ENCODE peak calls at places on chromosomes 12 and 14, in seven cellular contexts. S is esophagus muscularis mucosa; D is CD8-positive, alpha-beta T cell; M is endodermal cell; R is HFFc6; Y is GM10248; E is uterus. V is an unnamed sample.

GRCh38 chr14:102097441-102098135 is 10.7 kb upstream of the HSP90AA1 start:
- DNase-seq in S (no peak), D (no peak), M (peak; percentile 77), R (no peak), Y (no peak), E (no peak), V (no peak)

GRCh38 chr12:52581066-52581465 is 7.4 kb upstream of the KRT74 start:
- DNase-seq in S (no peak), D (no peak), M (no peak), R (no peak), Y (no peak), E (no peak), V (no peak)

GRCh38 chr14:88929656-88930436 is 105.4 kb downstream of the TTC8 start:
- DNase-seq in S (no peak), D (no peak), M (peak; percentile 63), R (no peak), Y (no peak), E (no peak), V (no peak)

GRCh38 chr12:106522708-106523107 is 60.1 kb upstream of the RFX4 start:
- DNase-seq in S (peak; percentile 50), D (no peak), M (no peak), R (no peak), Y (no peak), E (no peak), V (no peak)

GRCh38 chr12:47280543-47281330 is 201.0 kb upstream of the AMIGO2 start:
- DNase-seq in S (no peak), D (no peak), M (no peak), R (no peak), Y (no peak), E (no peak), V (no peak)

GRCh38 chr14:101840649-101841365 is 79.3 kb downstream of the PPP2R5C start:
- DNase-seq in S (no peak), D (no peak), M (no peak), R (no peak), Y (no peak), E (no peak), V (no peak)

GRCh38 chr12:110680032-110680431 is 8.9 kb downstream of the HVCN1 start:
- DNase-seq in S (no peak), D (no peak), M (no peak), R (no peak), Y (no peak), E (no peak), V (no peak)

GRCh38 chr14:35374273-35374681 is 30.3 kb downstream of the NFKBIA start:
- DNase-seq in S (no peak), D (no peak), M (no peak), R (peak; percentile 94), Y (no peak), E (peak; percentile 75), V (no peak)

GRCh38 chr14:32545109-32545857 is 216.2 kb downstream of the AKAP6 start:
- DNase-seq in S (no peak), D (no peak), M (no peak), R (no peak), Y (no peak), E (no peak), V (no peak)

GRCh38 chr14:31949709-31950108 is 127.4 kb upstream of the ARHGAP5 start:
- DNase-seq in S (no peak), D (no peak), M (no peak), R (peak; percentile 16), Y (no peak), E (no peak), V (no peak)

GRCh38 chr12:108599948-108600701 is 2.2 kb upstream of the TMEM119 start:
- DNase-seq in S (no peak), D (no peak), M (no peak), R (no peak), Y (no peak), E (no peak), V (no peak)
- TF ChIP-seq CTCF in S (no peak), D (no peak), M (peak; percentile 40), R (no peak), Y (no peak), E (no peak), V (no peak)

GRCh38 chr14:30680036-30680435 is 57.9 kb downstream of the SCFD1 start:
- DNase-seq in S (no peak), D (no peak), M (no peak), R (no peak), Y (no peak), E (no peak), V (no peak)

GRCh38 chr14:30679032-30679431 is 56.9 kb downstream of the SCFD1 start:
- DNase-seq in S (no peak), D (no peak), M (no peak), R (no peak), Y (no peak), E (no peak), V (no peak)

GRCh38 chr14:30681752-30682355 is 59.7 kb downstream of the SCFD1 start:
- DNase-seq in S (no peak), D (no peak), M (no peak), R (no peak), Y (no peak), E (no peak), V (no peak)
- TF ChIP-seq CTCF in S (no peak), D (peak; percentile 36), M (peak; percentile 81), R (peak; percentile 76), Y (peak; percentile 19), E (no peak), V (no peak)

GRCh38 chr12:115620816-115621215 is 656.7 kb downstream of the MED13L start:
- DNase-seq in S (no peak), D (no peak), M (no peak), R (no peak), Y (no peak), E (no peak), V (no peak)
- TF ChIP-seq CTCF in S (no peak), D (no peak), M (no peak), R (no peak), Y (no peak), E (no peak), V (no peak)

DNA sequence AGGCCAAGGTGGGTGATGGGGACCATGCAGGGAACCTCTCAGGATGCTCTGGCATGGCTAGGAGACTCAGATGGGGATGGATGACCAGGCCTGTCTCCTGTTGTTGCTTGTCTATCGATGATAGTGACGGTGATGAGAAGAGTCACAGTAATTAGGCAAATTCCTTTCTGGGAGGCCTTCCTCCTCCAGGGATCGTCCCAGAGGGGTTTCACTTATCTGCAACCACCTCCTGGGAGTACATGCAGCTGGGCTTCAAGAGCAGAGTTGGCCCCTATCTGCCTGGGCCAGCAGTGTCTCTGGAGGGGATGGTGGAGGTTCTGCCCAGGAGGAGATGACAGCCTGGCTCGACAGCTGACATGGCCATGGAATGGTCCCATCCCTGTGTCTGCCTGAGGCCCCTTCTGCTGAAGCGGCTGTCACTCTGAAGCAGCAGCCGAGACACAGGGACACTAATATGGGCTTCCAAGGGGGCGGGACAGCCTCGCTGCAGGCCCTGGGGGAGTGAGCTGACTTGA is 27.5 kb upstream of the OAS1 start:
- DNase-seq in S (no peak), D (no peak), M (peak; percentile 50), R (no peak), Y (no peak), E (no peak), V (no peak)
- TF ChIP-seq CTCF in S (no peak), D (no peak), M (no peak), R (no peak), Y (no peak), E (no peak), V (no peak)

V was measured in thoracic aorta.